ENCODE peak calls at places on chromosomes 5 and 9, in five cellular contexts. F is cardiac septum; U is neural crest cell; C is activated B cell treated with CpG ODN at 0.5 μM for 24 hours; Q is stimulated activated CD4-positive, alpha-beta T cell treated with anti-CD3 and anti-CD28 coated beads, Interleukin-2, amount 100 ng/mL, for 24 hours. X is an unnamed sample.

GRCh38 chr9:14258840-14259239 is 55.1 kb downstream of the NFIB start:
- DNase-seq in F (no peak), U (no peak), C (no peak), Q (no peak), X (no peak)

GRCh38 chr9:130857864-130858730 is 23.0 kb downstream of the ABL1 start:
- DNase-seq in F (no peak), U (no peak), C (no peak), Q (no peak), X (no peak)

GRCh38 chr5:10578869-10579268 is 15.0 kb downstream of the ANKRD33B start:
- DNase-seq in F (no peak), U (no peak), C (peak; percentile 59), Q (peak; percentile 25), X (no peak)

GRCh38 chr9:122835313-122835731 is 6.9 kb upstream of the PDCL start:
- DNase-seq in F (no peak), U (no peak), C (no peak), Q (peak; percentile 18), X (no peak)

GRCh38 chr5:1172670-1173404 is 28.6 kb upstream of the SLC6A19 start:
- DNase-seq in F (no peak), U (no peak), C (no peak), Q (peak; percentile 41), X (no peak)

GRCh38 chr9:87733273-87734054 is 7.5 kb downstream of the CTSL start:
- DNase-seq in F (no peak), U (no peak), C (no peak), Q (no peak), X (no peak)

GRCh38 chr5:60447488-60447920 is 252.5 kb downstream of the DEPDC1B start:
- DNase-seq in F (no peak), U (no peak), C (no peak), Q (no peak), X (no peak)

GRCh38 chr9:286091-286740 is 71.6 kb downstream of the DOCK8 start:
- DNase-seq in F (no peak), U (no peak), C (no peak), Q (no peak), X (no peak)

GRCh38 chr9:107786561-107786960 is 297.0 kb upstream of the KLF4 start:
- DNase-seq in F (no peak), U (no peak), C (no peak), Q (no peak), X (no peak)

GRCh38 chr9:133125706-133126696 is 5.0 kb upstream of the RALGDS start:
- DNase-seq in F (no peak), U (no peak), C (no peak), Q (no peak), X (no peak)